ENCODE peak calls at places on chromosomes 4 and X, in ten cellular contexts. R is ascending aorta, U is uterus, L is stomach, N is GM23248, O is HCT116, A is SJSA1, Z is PC-3, S is upper lobe of right lung, F is transverse colon. X is an unnamed sample. For H3K4me1, the result is how much of the 10 kb centered on the place peaks cover.

GRCh38 chr4:68271851-68272756 is 26.6 kb upstream of the TMPRSS11B start:
- DNase-seq in R (no peak), U (no peak), L (no peak), N (peak), O (peak), A (peak), Z (peak), S (no peak), F (no peak), X (no peak)

GRCh38 chr4:2186133-2186864 is 55.6 kb downstream of the HAUS3 start:
- DNase-seq in R (no peak), U (no peak), L (peak), N (no peak), O (peak), A (no peak), Z (peak), S (no peak), F (peak), X (no peak)

GRCh38 chr4:88630756-88631155 is 38.5 kb downstream of the HERC3 start:
- DNase-seq in R (no peak), U (no peak), L (no peak), N (peak), O (no peak), A (no peak), Z (peak), S (no peak), F (no peak), X (no peak)

GRCh38 chrX:63350551-63350950 is 581 bp downstream of the SPIN4 start:
- DNase-seq in R (no peak), U (peak), L (no peak), N (peak), O (no peak), A (no peak), Z (peak), S (peak), F (peak), X (no peak)

GRCh38 chr4:26719954-26720552 is 136.2 kb downstream of the TBC1D19 start:
- DNase-seq in R (no peak), U (no peak), L (no peak), N (peak), O (peak), A (no peak), Z (peak), S (no peak), F (no peak), X (no peak)

GRCh38 chr4:123976285-123976684 is 579.7 kb downstream of the SPRY1 start:
- DNase-seq in R (no peak), U (no peak), L (no peak), N (no peak), O (no peak), A (no peak), Z (no peak), S (no peak), F (no peak), X (no peak)

GRCh38 chrX:129996120-129996519 is 13.7 kb downstream of the BCORL1 start:
- DNase-seq in R (peak), U (no peak), L (no peak), N (peak), O (no peak), A (peak), Z (peak), S (no peak), F (no peak), X (no peak)

GRCh38 chr4:150297861-150298474 is 219.7 kb downstream of the DCLK2 start:
- DNase-seq in R (no peak), U (no peak), L (no peak), N (peak), O (peak), A (peak), Z (peak), S (no peak), F (peak), X (no peak)

GRCh38 chr4:37685726-37686372 is 327 bp downstream of the RELL1 start:
- DNase-seq in R (peak), U (no peak), L (peak), N (peak), O (no peak), A (no peak), Z (peak), S (peak), F (peak), X (peak)

GRCh38 chrX:152912121-152912520 is 14.3 kb downstream of the ZNF185 start:
- DNase-seq in R (no peak), U (no peak), L (no peak), N (no peak), O (no peak), A (no peak), Z (no peak), S (no peak), F (no peak), X (no peak)

GRCh38 chr4:177041356-177041755 is 248.6 kb upstream of the VEGFC start:
- DNase-seq in R (no peak), U (no peak), L (no peak), N (peak), O (no peak), A (no peak), Z (no peak), S (no peak), F (no peak), X (no peak)

GRCh38 chr4:124722069-124722468 is 9.5 kb upstream of the ANKRD50 start:
- DNase-seq in R (no peak), U (no peak), L (no peak), N (peak), O (no peak), A (no peak), Z (no peak), S (no peak), F (no peak), X (no peak)

GRCh38 chr4:94349193-94349592 is 6.6 kb upstream of the HPGDS start:
- DNase-seq in R (no peak), U (no peak), L (no peak), N (peak), O (no peak), A (peak), Z (no peak), S (no peak), F (no peak), X (no peak)

GRCh38 chrX:112247714-112248113 is 165.1 kb upstream of the TRPC5 start:
- DNase-seq in R (no peak), U (no peak), L (no peak), N (no peak), O (no peak), A (no peak), Z (no peak), S (no peak), F (no peak), X (no peak)

GRCh38 chrX:109856974-109857373 is 123.9 kb upstream of the ACSL4 start:
- DNase-seq in R (no peak), U (no peak), L (no peak), N (peak), O (no peak), A (peak), Z (peak), S (no peak), F (no peak), X (no peak)

GRCh38 chrX:148854351-148854750 is 353.9 kb downstream of the AFF2 start:
- DNase-seq in R (no peak), U (no peak), L (no peak), N (no peak), O (no peak), A (no peak), Z (no peak), S (no peak), F (no peak), X (no peak)

GRCh38 chr4:106583108-106583507 is 214.5 kb upstream of the GIMD1 start:
- DNase-seq in R (no peak), U (no peak), L (no peak), N (no peak), O (no peak), A (no peak), Z (peak), S (no peak), F (no peak), X (no peak)

GRCh38 chr4:90241008-90241407 is 113.8 kb downstream of the CCSER1 start:
- DNase-seq in R (no peak), U (no peak), L (no peak), N (no peak), O (no peak), A (no peak), Z (no peak), S (no peak), F (no peak), X (no peak)

GRCh38 chr4:534576-535151 is 35.7 kb downstream of the PIGG start:
- DNase-seq in R (no peak), U (no peak), L (no peak), N (no peak), O (no peak), A (no peak), Z (no peak), S (no peak), F (no peak), X (no peak)

GRCh38 chr4:73945140-73945539 is 36.7 kb downstream of the PF4 start:
- DNase-seq in R (no peak), U (no peak), L (no peak), N (no peak), O (no peak), A (no peak), Z (no peak), S (no peak), F (no peak), X (no peak)

GRCh38 chr4:73947239-73947985 is 34.4 kb downstream of the PF4 start:
- DNase-seq in R (no peak), U (no peak), L (no peak), N (no peak), O (no peak), A (no peak), Z (peak), S (no peak), F (no peak), X (no peak)

GRCh38 chr4:73943555-73943954 is 38.3 kb downstream of the PF4 start:
- DNase-seq in R (no peak), U (no peak), L (no peak), N (no peak), O (no peak), A (no peak), Z (no peak), S (no peak), F (no peak), X (no peak)

GRCh38 chr4:73945674-73946449 is 36.0 kb downstream of the PF4 start:
- DNase-seq in R (no peak), U (no peak), L (no peak), N (no peak), O (no peak), A (no peak), Z (no peak), S (no peak), F (no peak), X (no peak)

GRCh38 chr4:73944061-73944875 is 37.6 kb downstream of the PF4 start:
- DNase-seq in R (no peak), U (no peak), L (peak), N (peak), O (no peak), A (no peak), Z (no peak), S (peak), F (peak), X (peak)
- H3K4me3 ChIP-seq in R (peak), U (no peak), L (peak), N (peak), O (no peak), A (no peak), Z (no peak), S (peak), F (peak), X (peak)

GRCh38 chr4:151422862-151423261 is 13.9 kb downstream of the FHIP1A start:
- DNase-seq in R (no peak), U (no peak), L (no peak), N (no peak), O (no peak), A (no peak), Z (no peak), S (no peak), F (no peak), X (no peak)
- H3K4me1 ChIP-seq in R (under half), U (under half), L (under half), N (under half), O (under half), A (under half), Z (under half), S (under half), F (under half), X (under half)

DNA sequence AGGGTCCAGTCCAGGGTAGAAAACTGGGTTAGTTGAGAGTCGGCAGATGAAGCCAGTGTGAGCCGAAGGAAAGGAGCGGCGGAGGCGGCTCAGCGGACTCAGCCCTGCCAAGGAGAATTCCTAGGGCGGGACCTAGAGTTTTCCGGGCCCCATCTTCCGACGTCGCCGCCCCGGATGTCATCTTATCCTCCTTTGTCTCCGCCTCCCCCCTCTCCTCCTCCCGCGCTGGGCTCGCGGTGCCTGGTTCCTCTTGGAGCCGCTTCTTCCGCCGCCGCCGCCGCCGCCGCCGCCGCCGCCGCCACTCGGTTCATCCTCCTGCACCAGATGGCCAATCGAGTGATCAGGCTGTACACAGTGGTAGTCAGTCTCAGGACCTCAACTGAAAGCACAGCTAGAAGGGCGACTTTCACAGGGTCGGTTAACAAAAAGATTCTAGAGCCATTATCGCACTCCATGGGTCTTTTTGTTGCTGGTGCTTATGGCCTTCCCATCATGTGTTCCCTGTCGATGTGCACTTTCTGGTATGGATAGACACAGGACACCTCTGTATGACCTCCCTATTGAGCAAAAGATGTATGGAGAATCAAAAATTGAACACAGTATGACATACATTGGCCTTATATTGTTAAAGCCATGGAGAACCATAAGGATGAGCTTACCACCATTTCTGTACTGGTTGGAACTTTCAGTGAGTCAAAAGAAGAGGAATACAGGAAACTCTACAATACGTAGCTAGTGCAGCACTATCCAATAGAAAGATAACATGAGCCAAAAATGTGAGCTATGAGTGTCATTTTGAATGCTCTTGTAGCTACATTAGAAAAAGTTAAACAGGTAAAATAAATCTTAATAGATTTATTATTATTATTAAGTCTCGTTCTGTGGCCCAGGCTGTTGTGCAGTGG is 32.4 kb upstream of the THOC2 start:
- DNase-seq in R (peak), U (peak), L (peak), N (peak), O (peak), A (peak), Z (peak), S (peak), F (peak), X (peak)
- H3K4me3 ChIP-seq in R (peak), U (peak), L (peak), N (peak), O (peak), A (peak), Z (peak), S (peak), F (peak), X (peak)

GRCh38 chr4:169137555-169137920 is 127.5 kb upstream of the CBR4 start:
- DNase-seq in R (no peak), U (no peak), L (no peak), N (no peak), O (no peak), A (no peak), Z (no peak), S (no peak), F (no peak), X (no peak)

GRCh38 chr4:169136330-169136729 is 126.3 kb upstream of the CBR4 start:
- DNase-seq in R (no peak), U (no peak), L (no peak), N (no peak), O (no peak), A (no peak), Z (no peak), S (no peak), F (no peak), X (no peak)

GRCh38 chr4:169135776-169136175 is 125.7 kb upstream of the CBR4 start:
- DNase-seq in R (no peak), U (no peak), L (no peak), N (no peak), O (no peak), A (no peak), Z (no peak), S (no peak), F (no peak), X (no peak)

GRCh38 chr4:169139013-169139412 is 129.0 kb upstream of the CBR4 start:
- DNase-seq in R (no peak), U (no peak), L (no peak), N (no peak), O (no peak), A (no peak), Z (no peak), S (no peak), F (no peak), X (no peak)

DNA sequence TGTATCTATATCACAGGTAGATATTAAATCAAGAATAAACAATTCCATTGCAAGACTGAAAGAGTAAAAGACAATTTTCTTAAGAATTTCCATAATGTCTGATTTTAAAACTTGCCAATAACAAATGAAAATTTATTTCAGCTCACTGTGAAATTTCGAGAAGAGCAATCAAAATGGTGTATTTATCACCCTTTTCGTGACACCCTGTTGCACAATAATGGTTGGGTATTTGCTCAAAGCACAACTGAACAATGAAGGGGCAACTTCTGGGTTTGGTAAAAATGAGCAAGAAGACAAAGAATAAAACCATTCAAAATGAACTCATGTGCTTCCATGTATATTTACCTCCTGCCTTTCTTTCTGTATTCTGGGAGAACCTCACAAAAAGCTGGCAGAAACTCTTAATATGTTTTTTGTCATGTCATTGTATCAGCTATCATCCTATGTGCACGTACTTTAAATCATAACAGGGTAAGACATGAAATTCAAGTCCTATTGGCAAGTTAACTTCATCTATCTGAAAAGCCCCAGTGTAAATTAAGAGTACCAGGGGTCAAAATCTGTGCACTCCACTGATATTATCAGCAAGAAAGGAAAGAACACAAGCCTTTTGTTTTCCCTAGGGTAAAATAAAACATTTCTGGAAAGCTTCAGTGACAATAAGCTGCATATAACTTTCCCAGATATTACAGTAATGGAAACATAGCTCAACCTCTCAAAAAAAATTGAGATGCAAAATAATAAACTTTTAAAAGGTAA is 126.9 kb upstream of the CBR4 start:
- DNase-seq in R (no peak), U (no peak), L (no peak), N (no peak), O (no peak), A (no peak), Z (no peak), S (no peak), F (no peak), X (no peak)
- H3K4me1 ChIP-seq in R (under half), U (under half), L (under half), N (under half), O (under half), A (under half), Z (under half), S (under half), F (under half), X (half or more)

DNA sequence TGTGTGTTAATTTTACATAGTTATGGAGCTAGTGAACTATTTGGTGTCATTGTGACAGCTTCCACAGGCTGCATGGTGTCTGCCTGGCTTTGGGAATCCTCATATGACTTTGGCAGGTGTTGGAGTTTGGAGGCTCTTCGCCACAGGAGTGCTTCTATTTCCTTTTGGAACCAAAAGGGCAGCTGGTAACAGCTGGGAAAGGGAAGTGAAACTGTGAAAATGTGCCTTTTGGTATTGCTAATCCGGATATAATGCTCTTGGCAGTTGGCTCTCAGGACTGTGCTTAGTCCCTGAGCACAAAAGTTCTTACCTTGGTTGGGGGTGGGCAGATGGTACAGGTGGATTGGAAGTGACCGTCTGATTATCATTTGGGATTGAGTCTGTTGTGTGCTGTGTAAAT is 18.1 kb downstream of the OFD1 start:
- DNase-seq in R (no peak), U (no peak), L (no peak), N (no peak), O (no peak), A (no peak), Z (no peak), S (no peak), F (no peak), X (no peak)
- H3K4me3 ChIP-seq in R (no peak), U (no peak), L (no peak), N (no peak), O (no peak), A (no peak), Z (no peak), S (no peak), F (no peak), X (no peak)

GRCh38 chr4:8222609-8223391 is 23.7 kb downstream of the SH3TC1 start:
- DNase-seq in R (no peak), U (no peak), L (no peak), N (no peak), O (no peak), A (no peak), Z (no peak), S (no peak), F (no peak), X (no peak)

GRCh38 chr4:8225704-8226443 is 26.8 kb downstream of the SH3TC1 start:
- DNase-seq in R (no peak), U (no peak), L (no peak), N (no peak), O (no peak), A (no peak), Z (no peak), S (no peak), F (no peak), X (no peak)

GRCh38 chr4:8227201-8227770 is 28.2 kb downstream of the SH3TC1 start:
- DNase-seq in R (no peak), U (no peak), L (no peak), N (no peak), O (no peak), A (no peak), Z (no peak), S (no peak), F (no peak), X (no peak)

GRCh38 chr4:8224596-8225289 is 25.7 kb downstream of the SH3TC1 start:
- DNase-seq in R (no peak), U (no peak), L (no peak), N (no peak), O (no peak), A (no peak), Z (no peak), S (no peak), F (no peak), X (no peak)

GRCh38 chr4:8225290-8225625 is 26.2 kb downstream of the SH3TC1 start:
- DNase-seq in R (no peak), U (no peak), L (no peak), N (no peak), O (no peak), A (no peak), Z (no peak), S (no peak), F (no peak), X (no peak)
- H3K4me1 ChIP-seq in R (under half), U (under half), L (under half), N (under half), O (under half), A (under half), Z (under half), S (under half), F (under half), X (under half)

GRCh38 chrX:1283750-1284149 is 15.1 kb downstream of the CSF2RA start:
- DNase-seq in R (no peak), U (no peak), L (no peak), N (no peak), O (no peak), A (no peak), Z (no peak), S (no peak), F (no peak), X (no peak)
- H3K4me3 ChIP-seq in R (no peak), U (no peak), L (no peak), N (no peak), O (no peak), A (no peak), Z (no peak), S (no peak), F (no peak), X (no peak)

DNA sequence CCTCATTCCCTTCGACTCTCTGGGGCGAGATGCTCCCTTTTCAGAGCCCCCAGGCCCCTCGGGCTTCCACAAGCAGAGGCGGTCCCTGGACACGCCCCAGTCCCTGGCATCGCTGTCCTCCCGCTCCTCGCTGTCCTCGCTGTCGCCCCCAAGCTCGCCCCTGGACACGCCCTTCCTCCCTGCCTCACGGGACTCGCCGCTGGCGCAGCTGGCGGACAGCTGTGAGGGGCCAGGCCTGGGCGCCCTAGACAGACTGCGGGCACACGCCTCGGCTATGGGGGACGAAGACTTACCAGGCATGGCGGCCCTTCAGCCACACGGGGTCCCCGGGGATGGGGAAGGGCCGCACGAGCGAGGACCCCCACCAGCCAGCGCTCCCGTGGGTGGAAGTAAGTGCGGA is 39.5 kb upstream of the CLCN4 start:
- DNase-seq in R (no peak), U (no peak), L (no peak), N (no peak), O (no peak), A (no peak), Z (no peak), S (no peak), F (no peak), X (no peak)
- H3K4me1 ChIP-seq in R (under half), U (under half), L (under half), N (under half), O (under half), A (under half), Z (under half), S (under half), F (under half), X (under half)